ENCODE peak calls at places on chromosomes 16 and 17, in four cellular contexts. Z, C, P and F are unnamed samples.

GRCh38 chr16:2385441-2385840 is 43.8 kb upstream of the CCNF start:
- DNase-seq in Z (peak), C (peak), P (no peak), F (no peak)

GRCh38 chr16:73504591-73504990 is 456.7 kb upstream of the ZFHX3 start:
- DNase-seq in Z (no peak), C (no peak), P (no peak), F (no peak)

GRCh38 chr17:51046527-51047384 is 73.9 kb downstream of the SPAG9 start:
- DNase-seq in Z (peak), C (no peak), P (peak), F (no peak)

GRCh38 chr16:86578499-86579267 is at the start of gene FOXL1:
- DNase-seq in Z (no peak), C (no peak), P (peak), F (no peak)

GRCh38 chr16:24035127-24035842 is 199.5 kb downstream of the PRKCB start:
- DNase-seq in Z (no peak), C (no peak), P (no peak), F (no peak)

GRCh38 chr17:80175411-80175810 is 5.6 kb downstream of the CARD14 start:
- DNase-seq in Z (no peak), C (no peak), P (no peak), F (peak)

GRCh38 chr17:21756856-21757619 is 64.7 kb downstream of the KCNJ18 start:
- DNase-seq in Z (no peak), C (no peak), P (no peak), F (no peak)

GRCh38 chr17:75602644-75603043 is 15.0 kb downstream of the MYO15B start:
- DNase-seq in Z (no peak), C (no peak), P (no peak), F (no peak)

GRCh38 chr16:73890524-73891500 is 405.8 kb upstream of the PSMD7 start:
- DNase-seq in Z (no peak), C (no peak), P (no peak), F (no peak)

GRCh38 chr16:66292241-66292935 is 74.1 kb upstream of the CDH5 start:
- DNase-seq in Z (no peak), C (no peak), P (no peak), F (no peak)

GRCh38 chr17:42522798-42523278 is 13.2 kb upstream of the NAGLU start:
- DNase-seq in Z (no peak), C (no peak), P (no peak), F (no peak)

GRCh38 chr17:27756467-27757371 is 43.6 kb downstream of the NOS2 start:
- DNase-seq in Z (no peak), C (peak), P (peak), F (peak)

GRCh38 chr17:56717471-56717870 is 116.2 kb downstream of the C17orf67 start:
- DNase-seq in Z (no peak), C (no peak), P (no peak), F (peak)

GRCh38 chr16:566475-567361 is at the start of gene NHLRC4:
- DNase-seq in Z (no peak), C (no peak), P (no peak), F (no peak)

GRCh38 chr16:50340578-50340977 is 28.2 kb downstream of the BRD7 start:
- DNase-seq in Z (no peak), C (no peak), P (peak), F (no peak)

GRCh38 chr17:68455756-68456528 is 1.4 kb downstream of the WIPI1 start:
- DNase-seq in Z (no peak), C (peak), P (no peak), F (peak)

GRCh38 chr17:50947844-50948514 is 81.8 kb upstream of the TOB1 start:
- DNase-seq in Z (no peak), C (peak), P (no peak), F (peak)

GRCh38 chr17:27218719-27219488 is 75.0 kb upstream of the WSB1 start:
- DNase-seq in Z (no peak), C (no peak), P (no peak), F (no peak)

GRCh38 chr16:86126891-86127290 is 227.9 kb downstream of the IRF8 start:
- DNase-seq in Z (no peak), C (no peak), P (no peak), F (no peak)

DNA sequence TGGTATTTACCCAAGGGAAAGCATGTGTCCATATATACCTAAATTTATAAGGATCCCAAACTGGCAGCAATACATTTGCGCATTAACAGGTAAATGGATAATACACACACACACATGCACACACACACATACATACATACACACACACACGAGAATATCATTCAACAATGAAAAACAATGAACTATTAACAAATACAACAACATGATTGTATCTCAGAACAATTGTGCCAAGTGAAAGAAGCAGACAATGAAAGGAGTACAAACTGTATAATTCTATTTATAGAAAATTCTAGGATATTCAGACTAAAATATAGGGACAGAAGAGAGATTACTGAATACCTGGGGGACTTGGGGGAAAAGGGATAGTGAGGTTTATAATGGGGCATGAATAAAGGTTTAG is 323.0 kb downstream of the KCNJ2 start:
- DNase-seq in Z (no peak), C (no peak), P (no peak), F (no peak)
- TF ChIP-seq CTCF in Z (no peak), C (no peak), P (no peak), F (no peak)

GRCh38 chr16:30406911-30407793 is at the start of gene ZNF771:
- DNase-seq in Z (no peak), C (peak), P (peak), F (peak)
- TF ChIP-seq CTCF in Z (no peak), C (no peak), P (no peak), F (no peak)

GRCh38 chr17:66351701-66352100 is 49.3 kb downstream of the PRKCA start:
- DNase-seq in Z (no peak), C (no peak), P (no peak), F (no peak)
- TF ChIP-seq CTCF in Z (no peak), C (no peak), P (no peak), F (no peak)

GRCh38 chr16:67580202-67580601 is 17.9 kb downstream of the CTCF start:
- DNase-seq in Z (no peak), C (no peak), P (no peak), F (no peak)

DNA sequence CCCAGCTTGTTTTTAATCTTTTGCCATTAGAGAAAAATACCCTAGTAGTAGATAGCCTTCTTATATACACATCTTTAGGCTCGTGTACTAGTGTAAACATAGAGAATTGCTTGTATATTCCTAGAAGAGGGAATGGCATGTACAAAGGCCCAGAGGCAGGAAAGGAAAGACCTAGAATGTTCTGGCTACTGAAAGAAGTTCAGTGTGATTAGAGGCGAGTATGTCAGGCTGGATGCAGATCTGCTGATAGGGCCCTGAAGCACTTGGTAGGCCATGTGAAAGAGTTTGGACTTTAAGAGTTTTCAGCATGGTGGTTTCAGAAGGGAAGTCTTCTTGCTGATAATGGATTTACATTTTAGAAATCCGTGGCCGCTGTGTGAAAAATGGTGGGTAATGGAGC is 17.4 kb downstream of the CTCF start:
- DNase-seq in Z (no peak), C (no peak), P (no peak), F (no peak)
- TF ChIP-seq CTCF in Z (no peak), C (no peak), P (no peak), F (no peak)

GRCh38 chr17:36629252-36629847 is 28.0 kb downstream of the MRM1 start:
- DNase-seq in Z (peak), C (peak), P (peak), F (peak)
- TF ChIP-seq CTCF in Z (peak), C (peak), P (peak), F (peak)

DNA sequence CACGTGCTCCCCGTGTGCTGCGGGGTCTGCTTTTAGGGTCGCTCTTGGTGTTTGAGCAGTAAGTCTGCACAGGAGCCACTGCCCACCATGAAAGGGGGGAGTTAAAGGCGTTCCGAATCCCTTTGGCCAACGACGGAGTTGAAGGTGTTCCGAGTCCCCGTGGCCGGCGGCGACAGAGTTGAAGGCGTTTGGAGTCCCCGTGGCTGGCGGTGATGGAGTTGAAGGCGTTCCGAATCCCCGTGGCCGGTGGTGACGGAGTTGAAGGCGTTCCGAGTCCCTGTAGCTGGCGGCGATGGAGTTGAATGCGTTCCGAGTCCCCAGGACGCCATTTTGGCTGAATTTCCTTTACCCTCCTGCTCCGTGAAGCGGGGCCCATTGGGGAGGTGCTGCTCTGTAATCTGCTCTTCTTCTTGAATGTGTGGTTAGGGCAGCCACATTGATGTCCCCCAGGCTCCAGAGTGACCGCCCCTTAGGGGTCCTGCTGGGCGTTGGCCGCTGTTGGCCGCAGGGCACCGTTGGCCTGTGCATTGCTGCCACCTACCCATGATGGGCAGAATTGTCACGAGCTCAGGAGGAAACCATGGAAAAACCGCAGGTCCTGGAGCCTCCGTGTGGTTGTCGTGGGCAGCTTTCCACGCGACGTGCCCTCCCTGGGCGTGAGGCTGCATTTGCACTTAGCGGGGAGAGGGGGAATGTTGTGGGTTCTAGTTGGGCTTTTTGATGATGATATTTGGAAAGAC is 73.7 kb upstream of the ZNF750 start:
- DNase-seq in Z (no peak), C (peak), P (no peak), F (no peak)
- TF ChIP-seq CTCF in Z (peak), C (peak), P (peak), F (peak)

GRCh38 chr17:3950584-3950983 is 13.7 kb downstream of the ATP2A3 start:
- DNase-seq in Z (no peak), C (no peak), P (no peak), F (no peak)

GRCh38 chr17:3951003-3951402 is 13.2 kb downstream of the ATP2A3 start:
- DNase-seq in Z (no peak), C (no peak), P (no peak), F (no peak)

GRCh38 chr17:3951420-3951819 is 12.8 kb downstream of the ATP2A3 start:
- DNase-seq in Z (no peak), C (no peak), P (no peak), F (no peak)

GRCh38 chr17:3947318-3947810 is 16.9 kb downstream of the ATP2A3 start:
- DNase-seq in Z (no peak), C (no peak), P (no peak), F (no peak)

GRCh38 chr17:3949418-3949817 is 14.8 kb downstream of the ATP2A3 start:
- DNase-seq in Z (no peak), C (no peak), P (no peak), F (no peak)
- TF ChIP-seq CTCF in Z (no peak), C (no peak), P (no peak), F (no peak)

GRCh38 chr16:11236855-11237254 is 19.1 kb downstream of the SOCS1 start:
- DNase-seq in Z (no peak), C (no peak), P (no peak), F (no peak)
- TF ChIP-seq CTCF in Z (no peak), C (no peak), P (no peak), F (no peak)